ENCODE peak calls at places on chromosomes 11 and 22, in six cellular contexts. One of them, this sample, is unnamed.

GRCh38 chr11:130383363-130384168 is 44.8 kb downstream of the ADAMTS8 start:
- DNase-seq in cardiac muscle cell: peak
- DNase-seq in AG04450: peak
- DNase-seq in neural progenitor cell: no peak
- DNase-seq in HCT116: no peak
- DNase-seq in activated CD8-positive, alpha-beta T cell treated with anti-CD3 and anti-CD28 coated beads for 36 hours: no peak
- DNase-seq in this sample: no peak

GRCh38 chr11:46617451-46618314 is at the start of gene ATG13:
- DNase-seq in cardiac muscle cell: peak
- DNase-seq in AG04450: peak
- DNase-seq in neural progenitor cell: peak
- DNase-seq in HCT116: peak
- DNase-seq in activated CD8-positive, alpha-beta T cell treated with anti-CD3 and anti-CD28 coated beads for 36 hours: peak
- DNase-seq in this sample: peak

GRCh38 chr22:43996170-43996980 is 27.7 kb upstream of the PARVB start:
- DNase-seq in cardiac muscle cell: no peak
- DNase-seq in AG04450: no peak
- DNase-seq in neural progenitor cell: no peak
- DNase-seq in HCT116: no peak
- DNase-seq in activated CD8-positive, alpha-beta T cell treated with anti-CD3 and anti-CD28 coated beads for 36 hours: peak
- DNase-seq in this sample: peak

GRCh38 chr22:43451651-43452050 is 39.8 kb downstream of the MPPED1 start:
- DNase-seq in cardiac muscle cell: no peak
- DNase-seq in AG04450: no peak
- DNase-seq in neural progenitor cell: peak
- DNase-seq in HCT116: no peak
- DNase-seq in activated CD8-positive, alpha-beta T cell treated with anti-CD3 and anti-CD28 coated beads for 36 hours: no peak
- DNase-seq in this sample: no peak

GRCh38 chr11:86876716-86877234 is 76.4 kb downstream of the PRSS23 start:
- DNase-seq in cardiac muscle cell: no peak
- DNase-seq in AG04450: no peak
- DNase-seq in neural progenitor cell: no peak
- DNase-seq in HCT116: no peak
- DNase-seq in activated CD8-positive, alpha-beta T cell treated with anti-CD3 and anti-CD28 coated beads for 36 hours: no peak
- DNase-seq in this sample: no peak

GRCh38 chr22:50699754-50700386 is 27.2 kb downstream of the SHANK3 start:
- DNase-seq in cardiac muscle cell: no peak
- DNase-seq in AG04450: no peak
- DNase-seq in neural progenitor cell: peak
- DNase-seq in HCT116: no peak
- DNase-seq in activated CD8-positive, alpha-beta T cell treated with anti-CD3 and anti-CD28 coated beads for 36 hours: no peak
- DNase-seq in this sample: peak

GRCh38 chr11:15897211-15897960 is 459.0 kb downstream of the SOX6 start:
- DNase-seq in cardiac muscle cell: peak
- DNase-seq in AG04450: peak
- DNase-seq in neural progenitor cell: no peak
- DNase-seq in HCT116: no peak
- DNase-seq in activated CD8-positive, alpha-beta T cell treated with anti-CD3 and anti-CD28 coated beads for 36 hours: no peak
- DNase-seq in this sample: no peak

GRCh38 chr22:30062934-30063333 is 17.3 kb upstream of the HORMAD2 start:
- DNase-seq in cardiac muscle cell: no peak
- DNase-seq in AG04450: no peak
- DNase-seq in neural progenitor cell: no peak
- DNase-seq in HCT116: no peak
- DNase-seq in activated CD8-positive, alpha-beta T cell treated with anti-CD3 and anti-CD28 coated beads for 36 hours: no peak
- DNase-seq in this sample: no peak

GRCh38 chr22:43110927-43111623 is 525 bp downstream of the BIK start:
- DNase-seq in cardiac muscle cell: no peak
- DNase-seq in AG04450: no peak
- DNase-seq in neural progenitor cell: peak
- DNase-seq in HCT116: no peak
- DNase-seq in activated CD8-positive, alpha-beta T cell treated with anti-CD3 and anti-CD28 coated beads for 36 hours: peak
- DNase-seq in this sample: peak

DNA sequence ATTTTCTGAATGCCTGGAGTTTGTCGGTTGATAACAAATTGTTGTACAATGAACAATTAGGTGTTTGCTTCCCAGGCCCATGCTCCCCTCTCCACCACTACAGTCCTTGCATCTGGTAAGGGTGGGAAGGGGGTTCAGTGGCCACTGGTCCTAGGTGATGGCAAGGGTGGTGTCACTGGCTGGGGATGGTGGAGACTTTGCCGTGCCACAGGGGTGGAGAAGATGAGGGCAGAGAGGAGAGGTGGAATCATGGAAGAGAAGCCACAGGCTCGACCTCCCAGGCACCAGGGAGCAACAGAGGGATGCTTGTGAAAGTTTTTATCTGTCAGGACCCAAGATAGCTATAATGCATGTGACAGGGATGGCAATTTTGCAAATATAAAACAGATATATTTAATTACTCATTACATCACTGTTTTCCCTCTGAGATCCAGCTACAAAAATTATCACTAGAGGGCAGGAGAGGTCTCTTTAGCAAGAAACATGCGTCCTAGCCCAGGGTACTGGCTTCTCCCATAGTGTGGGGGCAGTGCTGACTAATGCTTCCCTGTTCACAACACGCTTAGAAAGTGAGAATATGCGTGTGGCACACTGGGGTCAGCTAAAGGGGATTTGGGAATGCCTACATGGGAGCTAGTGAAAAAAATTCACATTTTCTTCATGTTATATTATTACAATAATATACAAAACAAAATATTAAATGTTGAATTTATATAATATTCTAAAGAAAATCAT is 49.0 kb upstream of the AMPD3 start:
- DNase-seq in cardiac muscle cell: peak
- DNase-seq in AG04450: peak
- DNase-seq in neural progenitor cell: peak
- DNase-seq in HCT116: peak
- DNase-seq in activated CD8-positive, alpha-beta T cell treated with anti-CD3 and anti-CD28 coated beads for 36 hours: peak
- DNase-seq in this sample: peak
- TF ChIP-seq CTCF in cardiac muscle cell: peak
- TF ChIP-seq CTCF in AG04450: peak
- TF ChIP-seq CTCF in neural progenitor cell: peak
- TF ChIP-seq CTCF in HCT116: peak
- TF ChIP-seq CTCF in activated CD8-positive, alpha-beta T cell treated with anti-CD3 and anti-CD28 coated beads for 36 hours: peak
- TF ChIP-seq CTCF in this sample: peak

GRCh38 chr11:60343094-60343704 is 16.1 kb downstream of the MS4A6E start:
- DNase-seq in cardiac muscle cell: peak
- DNase-seq in AG04450: no peak
- DNase-seq in neural progenitor cell: peak
- DNase-seq in HCT116: peak
- DNase-seq in activated CD8-positive, alpha-beta T cell treated with anti-CD3 and anti-CD28 coated beads for 36 hours: peak
- DNase-seq in this sample: peak
- TF ChIP-seq CTCF in cardiac muscle cell: peak
- TF ChIP-seq CTCF in AG04450: peak
- TF ChIP-seq CTCF in neural progenitor cell: peak
- TF ChIP-seq CTCF in HCT116: peak
- TF ChIP-seq CTCF in activated CD8-positive, alpha-beta T cell treated with anti-CD3 and anti-CD28 coated beads for 36 hours: peak
- TF ChIP-seq CTCF in this sample: peak

GRCh38 chr11:104997288-104997687 is 25.7 kb downstream of the CASP5 start:
- DNase-seq in cardiac muscle cell: peak
- DNase-seq in AG04450: no peak
- DNase-seq in neural progenitor cell: no peak
- DNase-seq in HCT116: no peak
- DNase-seq in activated CD8-positive, alpha-beta T cell treated with anti-CD3 and anti-CD28 coated beads for 36 hours: no peak
- DNase-seq in this sample: no peak
- TF ChIP-seq CTCF in cardiac muscle cell: peak
- TF ChIP-seq CTCF in AG04450: no peak
- TF ChIP-seq CTCF in neural progenitor cell: no peak
- TF ChIP-seq CTCF in HCT116: no peak
- TF ChIP-seq CTCF in activated CD8-positive, alpha-beta T cell treated with anti-CD3 and anti-CD28 coated beads for 36 hours: no peak
- TF ChIP-seq CTCF in this sample: no peak

DNA sequence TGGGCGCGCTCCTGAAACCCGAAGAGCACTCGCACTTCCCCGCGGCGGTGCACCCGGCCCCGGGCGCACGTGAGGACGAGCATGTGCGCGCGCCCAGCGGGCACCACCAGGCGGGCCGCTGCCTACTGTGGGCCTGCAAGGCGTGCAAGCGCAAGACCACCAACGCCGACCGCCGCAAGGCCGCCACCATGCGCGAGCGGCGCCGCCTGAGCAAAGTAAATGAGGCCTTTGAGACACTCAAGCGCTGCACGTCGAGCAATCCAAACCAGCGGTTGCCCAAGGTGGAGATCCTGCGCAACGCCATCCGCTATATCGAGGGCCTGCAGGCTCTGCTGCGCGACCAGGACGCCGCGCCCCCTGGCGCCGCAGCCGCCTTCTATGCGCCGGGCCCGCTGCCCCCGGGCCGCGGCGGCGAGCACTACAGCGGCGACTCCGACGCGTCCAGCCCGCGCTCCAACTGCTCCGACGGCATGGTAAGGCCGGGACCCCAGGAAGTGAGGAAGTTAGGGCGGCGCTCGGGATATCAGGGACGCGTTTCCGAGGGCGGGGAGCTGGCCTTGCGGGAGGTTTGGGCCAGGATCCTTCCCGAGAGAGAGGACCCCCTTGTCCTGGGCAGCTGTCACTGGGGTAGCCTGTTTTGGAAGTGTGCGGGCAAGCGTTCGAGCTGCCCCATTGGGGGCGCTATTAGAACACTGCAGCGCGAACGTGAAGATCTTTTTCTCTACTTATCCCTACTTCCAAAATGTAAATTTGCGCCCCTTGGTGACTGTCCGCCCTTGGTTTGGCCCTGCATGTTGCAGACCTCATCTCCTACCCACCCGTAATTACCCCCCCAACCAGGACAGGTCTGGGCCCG is 797 bp downstream of the MYOD1 start:
- DNase-seq in cardiac muscle cell: peak
- DNase-seq in AG04450: no peak
- DNase-seq in neural progenitor cell: peak
- DNase-seq in HCT116: no peak
- DNase-seq in activated CD8-positive, alpha-beta T cell treated with anti-CD3 and anti-CD28 coated beads for 36 hours: no peak
- DNase-seq in this sample: no peak
- TF ChIP-seq CTCF in cardiac muscle cell: peak
- TF ChIP-seq CTCF in AG04450: no peak
- TF ChIP-seq CTCF in neural progenitor cell: peak
- TF ChIP-seq CTCF in HCT116: peak
- TF ChIP-seq CTCF in activated CD8-positive, alpha-beta T cell treated with anti-CD3 and anti-CD28 coated beads for 36 hours: no peak
- TF ChIP-seq CTCF in this sample: no peak

GRCh38 chr11:44949160-44950035 is 1.3 kb downstream of the TP53I11 start:
- DNase-seq in cardiac muscle cell: peak
- DNase-seq in AG04450: no peak
- DNase-seq in neural progenitor cell: peak
- DNase-seq in HCT116: no peak
- DNase-seq in activated CD8-positive, alpha-beta T cell treated with anti-CD3 and anti-CD28 coated beads for 36 hours: peak
- DNase-seq in this sample: peak
- TF ChIP-seq CTCF in cardiac muscle cell: peak
- TF ChIP-seq CTCF in AG04450: peak
- TF ChIP-seq CTCF in neural progenitor cell: peak
- TF ChIP-seq CTCF in HCT116: peak
- TF ChIP-seq CTCF in activated CD8-positive, alpha-beta T cell treated with anti-CD3 and anti-CD28 coated beads for 36 hours: peak
- TF ChIP-seq CTCF in this sample: peak

This sample was measured in GM12865.